ENCODE peak calls at places on chromosomes 12 and 14, in seven cellular contexts. One of them, this sample, is unnamed.

GRCh38 chr12:125983094-125983783 is 918.0 kb downstream of the AACS start:
- DNase-seq in keratinocyte: no peak
- DNase-seq in fibroblast of mammary gland: no peak
- DNase-seq in brain microvascular endothelial cell: no peak
- DNase-seq in heart left ventricle: peak; percentile 31
- DNase-seq in IMR-90: no peak
- DNase-seq in A673: peak; percentile 82
- DNase-seq in this sample: peak; percentile 1

GRCh38 chr12:79673334-79673733 is 17.4 kb downstream of the PAWR start:
- DNase-seq in keratinocyte: no peak
- DNase-seq in fibroblast of mammary gland: no peak
- DNase-seq in brain microvascular endothelial cell: no peak
- DNase-seq in heart left ventricle: no peak
- DNase-seq in IMR-90: no peak
- DNase-seq in A673: no peak
- DNase-seq in this sample: no peak

GRCh38 chr12:54159140-54159539 is 29.6 kb downstream of the SMUG1 start:
- DNase-seq in keratinocyte: no peak
- DNase-seq in fibroblast of mammary gland: no peak
- DNase-seq in brain microvascular endothelial cell: no peak
- DNase-seq in heart left ventricle: no peak
- DNase-seq in IMR-90: no peak
- DNase-seq in A673: no peak
- DNase-seq in this sample: peak; percentile 3

GRCh38 chr14:66636240-66636639 is 128.3 kb downstream of the GPHN start:
- DNase-seq in keratinocyte: no peak
- DNase-seq in fibroblast of mammary gland: no peak
- DNase-seq in brain microvascular endothelial cell: no peak
- DNase-seq in heart left ventricle: no peak
- DNase-seq in IMR-90: no peak
- DNase-seq in A673: no peak
- DNase-seq in this sample: no peak

GRCh38 chr14:69262516-69262915 is 2.6 kb downstream of the GALNT16 start:
- DNase-seq in keratinocyte: no peak
- DNase-seq in fibroblast of mammary gland: no peak
- DNase-seq in brain microvascular endothelial cell: no peak
- DNase-seq in heart left ventricle: no peak
- DNase-seq in IMR-90: no peak
- DNase-seq in A673: no peak
- DNase-seq in this sample: no peak

GRCh38 chr12:109764776-109765492 is 51.3 kb downstream of the FAM222A start:
- DNase-seq in keratinocyte: no peak
- DNase-seq in fibroblast of mammary gland: no peak
- DNase-seq in brain microvascular endothelial cell: no peak
- DNase-seq in heart left ventricle: no peak
- DNase-seq in IMR-90: no peak
- DNase-seq in A673: no peak
- DNase-seq in this sample: no peak

GRCh38 chr14:66365388-66365787 is 120.8 kb upstream of the CCDC196 start:
- DNase-seq in keratinocyte: no peak
- DNase-seq in fibroblast of mammary gland: no peak
- DNase-seq in brain microvascular endothelial cell: no peak
- DNase-seq in heart left ventricle: no peak
- DNase-seq in IMR-90: no peak
- DNase-seq in A673: no peak
- DNase-seq in this sample: no peak

GRCh38 chr14:75084513-75084912 is 15.1 kb downstream of the ZC2HC1C start:
- DNase-seq in keratinocyte: no peak
- DNase-seq in fibroblast of mammary gland: no peak
- DNase-seq in brain microvascular endothelial cell: no peak
- DNase-seq in heart left ventricle: no peak
- DNase-seq in IMR-90: no peak
- DNase-seq in A673: peak; percentile 29
- DNase-seq in this sample: no peak

GRCh38 chr12:52798003-52798670 is 2.2 kb upstream of the KRT3 start:
- DNase-seq in keratinocyte: peak; percentile 50
- DNase-seq in fibroblast of mammary gland: peak; percentile 70
- DNase-seq in brain microvascular endothelial cell: no peak
- DNase-seq in heart left ventricle: no peak
- DNase-seq in IMR-90: peak; percentile 40
- DNase-seq in A673: no peak
- DNase-seq in this sample: no peak

GRCh38 chr14:63512861-63513260 is 30.3 kb downstream of the PPP2R5E start:
- DNase-seq in keratinocyte: no peak
- DNase-seq in fibroblast of mammary gland: no peak
- DNase-seq in brain microvascular endothelial cell: no peak
- DNase-seq in heart left ventricle: no peak
- DNase-seq in IMR-90: peak; percentile 2
- DNase-seq in A673: no peak
- DNase-seq in this sample: no peak

GRCh38 chr12:62190921-62191746 is 69.1 kb upstream of the USP15 start:
- DNase-seq in keratinocyte: no peak
- DNase-seq in fibroblast of mammary gland: no peak
- DNase-seq in brain microvascular endothelial cell: no peak
- DNase-seq in heart left ventricle: peak; percentile 33
- DNase-seq in IMR-90: peak; percentile 23
- DNase-seq in A673: peak; percentile 17
- DNase-seq in this sample: no peak

GRCh38 chr14:53539489-53540126 is 386.5 kb upstream of the DDHD1 start:
- DNase-seq in keratinocyte: peak; percentile 7
- DNase-seq in fibroblast of mammary gland: peak; percentile 78
- DNase-seq in brain microvascular endothelial cell: peak; percentile 81
- DNase-seq in heart left ventricle: peak; percentile 78
- DNase-seq in IMR-90: peak; percentile 83
- DNase-seq in A673: peak; percentile 78
- DNase-seq in this sample: peak; percentile 89

GRCh38 chr12:3336606-3337311 is 154.2 kb upstream of the PRMT8 start:
- DNase-seq in keratinocyte: no peak
- DNase-seq in fibroblast of mammary gland: no peak
- DNase-seq in brain microvascular endothelial cell: no peak
- DNase-seq in heart left ventricle: peak; percentile 71
- DNase-seq in IMR-90: no peak
- DNase-seq in A673: no peak
- DNase-seq in this sample: no peak

GRCh38 chr12:47767197-47767724 is 5.8 kb upstream of the SLC48A1 start:
- DNase-seq in keratinocyte: no peak
- DNase-seq in fibroblast of mammary gland: peak; percentile 65
- DNase-seq in brain microvascular endothelial cell: no peak
- DNase-seq in heart left ventricle: peak; percentile 61
- DNase-seq in IMR-90: peak; percentile 19
- DNase-seq in A673: no peak
- DNase-seq in this sample: peak; percentile 70

GRCh38 chr12:46374711-46375110 is 2.1 kb upstream of the SLC38A2 start:
- DNase-seq in keratinocyte: no peak
- DNase-seq in fibroblast of mammary gland: no peak
- DNase-seq in brain microvascular endothelial cell: no peak
- DNase-seq in heart left ventricle: no peak
- DNase-seq in IMR-90: no peak
- DNase-seq in A673: no peak
- DNase-seq in this sample: no peak

GRCh38 chr12:132710422-132711168 is at the start of gene PGAM5:
- DNase-seq in keratinocyte: peak; percentile 63
- DNase-seq in fibroblast of mammary gland: peak; percentile 59
- DNase-seq in brain microvascular endothelial cell: peak; percentile 46
- DNase-seq in heart left ventricle: peak; percentile 87
- DNase-seq in IMR-90: peak; percentile 70
- DNase-seq in A673: peak; percentile 92
- DNase-seq in this sample: peak; percentile 81

GRCh38 chr12:131432532-131433260 is 278.2 kb upstream of the SFSWAP start:
- DNase-seq in keratinocyte: no peak
- DNase-seq in fibroblast of mammary gland: no peak
- DNase-seq in brain microvascular endothelial cell: no peak
- DNase-seq in heart left ventricle: no peak
- DNase-seq in IMR-90: no peak
- DNase-seq in A673: no peak
- DNase-seq in this sample: no peak

GRCh38 chr14:20278414-20278813 is 27.3 kb downstream of the TTC5 start:
- DNase-seq in keratinocyte: no peak
- DNase-seq in fibroblast of mammary gland: peak; percentile 31
- DNase-seq in brain microvascular endothelial cell: peak; percentile 40
- DNase-seq in heart left ventricle: peak; percentile 34
- DNase-seq in IMR-90: peak; percentile 23
- DNase-seq in A673: peak; percentile 40
- DNase-seq in this sample: peak; percentile 80

GRCh38 chr14:50083467-50084337 is 32.7 kb downstream of the VCPKMT start:
- DNase-seq in keratinocyte: no peak
- DNase-seq in fibroblast of mammary gland: no peak
- DNase-seq in brain microvascular endothelial cell: no peak
- DNase-seq in heart left ventricle: no peak
- DNase-seq in IMR-90: peak; percentile 75
- DNase-seq in A673: no peak
- DNase-seq in this sample: no peak

GRCh38 chr12:113374823-113375428 is 16.5 kb downstream of the PLBD2 start:
- DNase-seq in keratinocyte: no peak
- DNase-seq in fibroblast of mammary gland: no peak
- DNase-seq in brain microvascular endothelial cell: no peak
- DNase-seq in heart left ventricle: no peak
- DNase-seq in IMR-90: no peak
- DNase-seq in A673: no peak
- DNase-seq in this sample: no peak

GRCh38 chr14:60722163-60722835 is 1.9 kb downstream of the SIX4 start:
- DNase-seq in keratinocyte: no peak
- DNase-seq in fibroblast of mammary gland: peak; percentile 64
- DNase-seq in brain microvascular endothelial cell: peak; percentile 48
- DNase-seq in heart left ventricle: peak; percentile 21
- DNase-seq in IMR-90: peak; percentile 79
- DNase-seq in A673: peak; percentile 82
- DNase-seq in this sample: peak; percentile 78

GRCh38 chr12:65277994-65278575 is 398 bp upstream of the MSRB3 start:
- DNase-seq in keratinocyte: no peak
- DNase-seq in fibroblast of mammary gland: no peak
- DNase-seq in brain microvascular endothelial cell: no peak
- DNase-seq in heart left ventricle: peak; percentile 24
- DNase-seq in IMR-90: no peak
- DNase-seq in A673: no peak
- DNase-seq in this sample: no peak

GRCh38 chr14:24398943-24399801 is at the start of gene NYNRIN:
- DNase-seq in keratinocyte: no peak
- DNase-seq in fibroblast of mammary gland: peak; percentile 20
- DNase-seq in brain microvascular endothelial cell: no peak
- DNase-seq in heart left ventricle: no peak
- DNase-seq in IMR-90: peak; percentile 12
- DNase-seq in A673: no peak
- DNase-seq in this sample: peak; percentile 40

DNA sequence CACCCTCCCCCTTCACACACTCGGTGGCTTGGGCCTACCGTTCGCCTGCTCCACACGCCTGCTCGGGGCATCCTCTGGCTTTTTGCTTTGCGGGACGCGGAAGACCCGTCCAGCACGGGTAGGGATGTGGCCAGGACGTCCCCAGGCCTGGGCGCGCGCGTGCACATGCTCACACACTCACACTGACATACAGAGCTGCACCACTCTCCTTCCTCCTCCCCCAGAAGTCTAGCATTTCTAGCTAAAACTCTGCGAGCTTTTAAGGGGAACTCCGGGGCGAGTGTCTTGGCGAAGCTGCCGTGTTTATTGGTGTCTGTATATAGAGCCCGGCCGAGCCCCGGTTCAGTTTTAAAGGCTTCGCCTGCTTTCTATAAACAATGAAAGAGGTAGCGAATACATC is 5.0 kb downstream of the TBX5 start:
- DNase-seq in keratinocyte: no peak
- DNase-seq in fibroblast of mammary gland: peak; percentile 81
- DNase-seq in brain microvascular endothelial cell: no peak
- DNase-seq in heart left ventricle: peak; percentile 63
- DNase-seq in IMR-90: peak; percentile 96
- DNase-seq in A673: no peak
- DNase-seq in this sample: no peak
- H3K4me3 ChIP-seq in keratinocyte: no peak overlapping the region
- H3K4me3 ChIP-seq in fibroblast of mammary gland: no peak overlapping the region
- H3K4me3 ChIP-seq in brain microvascular endothelial cell: no peak overlapping the region
- H3K4me3 ChIP-seq in heart left ventricle: peak overlapping the region; percentile 14
- H3K4me3 ChIP-seq in IMR-90: peak overlapping the region; percentile 41
- H3K4me3 ChIP-seq in A673: no peak overlapping the region
- H3K4me3 ChIP-seq in this sample: no peak overlapping the region

GRCh38 chr14:97180304-97181200 is 383.4 kb downstream of the VRK1 start:
- DNase-seq in keratinocyte: peak; percentile 40
- DNase-seq in fibroblast of mammary gland: peak; percentile 77
- DNase-seq in brain microvascular endothelial cell: peak; percentile 77
- DNase-seq in heart left ventricle: no peak
- DNase-seq in IMR-90: no peak
- DNase-seq in A673: peak; percentile 94
- DNase-seq in this sample: no peak
- TF ChIP-seq CTCF in keratinocyte: peak; percentile 45
- TF ChIP-seq CTCF in fibroblast of mammary gland: peak; percentile 24
- TF ChIP-seq CTCF in brain microvascular endothelial cell: peak; percentile 50
- TF ChIP-seq CTCF in heart left ventricle: no peak
- TF ChIP-seq CTCF in IMR-90: no peak
- TF ChIP-seq CTCF in A673: peak; percentile 52
- TF ChIP-seq CTCF in this sample: no peak

DNA sequence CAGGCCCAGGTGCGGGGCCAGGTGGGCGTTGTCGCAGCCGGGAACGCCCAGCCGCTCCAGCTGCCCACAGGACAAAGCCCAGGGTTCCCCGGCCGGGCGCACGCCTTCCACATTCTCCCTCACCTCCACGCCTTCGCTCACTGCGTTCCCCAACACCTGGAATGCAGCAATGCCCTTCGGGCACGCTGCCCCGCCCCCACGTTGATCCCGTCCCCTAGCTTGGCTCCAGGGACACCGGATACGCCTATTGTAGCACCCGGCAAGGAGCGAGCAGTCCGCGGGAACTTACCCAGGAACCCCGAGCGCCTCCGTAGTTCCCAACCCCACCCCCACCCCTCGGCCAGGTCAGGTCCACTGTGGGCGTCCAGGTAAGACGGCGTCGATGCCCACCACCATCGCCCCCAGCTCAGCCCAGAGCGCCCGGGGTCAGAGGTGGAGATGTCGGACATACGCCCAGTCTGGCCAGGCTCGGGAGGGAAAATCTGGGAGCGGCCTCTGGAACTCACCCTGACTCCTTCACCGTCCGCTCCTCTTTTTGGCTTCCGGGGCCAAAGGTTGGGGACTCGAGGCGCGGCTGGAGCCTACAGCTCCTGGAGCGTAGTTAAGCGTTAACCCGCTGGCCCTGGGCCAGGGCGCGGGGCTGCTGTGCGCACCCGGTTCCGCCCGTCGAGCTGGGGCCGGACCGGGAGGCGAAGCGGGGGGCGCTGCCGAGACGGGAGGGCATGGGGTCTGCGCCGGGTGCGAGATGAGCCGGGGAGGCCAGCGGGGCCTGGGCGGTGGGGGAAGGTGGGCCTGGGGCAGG is 600 bp upstream of the CEP170B start:
- DNase-seq in keratinocyte: peak; percentile 79
- DNase-seq in fibroblast of mammary gland: no peak
- DNase-seq in brain microvascular endothelial cell: no peak
- DNase-seq in heart left ventricle: peak; percentile 28
- DNase-seq in IMR-90: no peak
- DNase-seq in A673: peak; percentile 25
- DNase-seq in this sample: no peak
- H3K4me3 ChIP-seq in keratinocyte: peak overlapping the region; percentile 84
- H3K4me3 ChIP-seq in fibroblast of mammary gland: peak overlapping the region; percentile 24
- H3K4me3 ChIP-seq in brain microvascular endothelial cell: peak overlapping the region; percentile 27
- H3K4me3 ChIP-seq in heart left ventricle: peak overlapping the region; percentile 54
- H3K4me3 ChIP-seq in IMR-90: peak overlapping the region; percentile 52
- H3K4me3 ChIP-seq in A673: peak overlapping the region; percentile 76
- H3K4me3 ChIP-seq in this sample: peak overlapping the region; percentile 39

DNA sequence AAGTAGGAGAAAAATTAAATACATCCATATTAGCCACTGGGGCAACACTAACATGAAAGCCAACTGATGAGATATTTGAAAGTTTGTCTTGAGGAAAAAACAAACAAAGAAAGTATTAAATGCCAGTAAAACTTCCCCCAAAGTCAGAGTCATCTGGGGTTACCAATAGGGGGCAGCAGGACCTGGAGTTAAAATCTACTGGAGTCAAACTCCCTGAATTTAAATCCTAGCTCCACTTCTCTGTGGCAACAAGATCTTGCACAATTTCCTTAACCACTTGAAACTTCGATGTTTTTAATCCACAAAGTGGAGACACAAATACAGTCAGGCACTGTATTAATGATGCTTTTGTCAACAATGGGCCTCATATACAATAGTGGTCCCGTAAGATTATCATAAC is 14.4 kb downstream of the PLEKHG7 start:
- DNase-seq in keratinocyte: no peak
- DNase-seq in fibroblast of mammary gland: peak; percentile 76
- DNase-seq in brain microvascular endothelial cell: peak; percentile 19
- DNase-seq in heart left ventricle: no peak
- DNase-seq in IMR-90: peak; percentile 38
- DNase-seq in A673: peak; percentile 77
- DNase-seq in this sample: peak; percentile 77
- TF ChIP-seq CTCF in keratinocyte: peak; percentile 41
- TF ChIP-seq CTCF in fibroblast of mammary gland: peak; percentile 67
- TF ChIP-seq CTCF in brain microvascular endothelial cell: peak; percentile 64
- TF ChIP-seq CTCF in heart left ventricle: peak; percentile 18
- TF ChIP-seq CTCF in IMR-90: peak; percentile 51
- TF ChIP-seq CTCF in A673: peak; percentile 83
- TF ChIP-seq CTCF in this sample: peak; percentile 60